ENCODE peak calls at places on chromosome 12, in seven cellular contexts. M is IMR-90, V is RWPE1, A is GM12865, B is Panc1, T is prostate gland, K is progenitor cell of endocrine pancreas. Z is an unnamed sample.

GRCh38 chr12:13957576-13957975 is 23.8 kb downstream of the GRIN2B start:
- DNase-seq in A (no peak), K (no peak), V (no peak), B (no peak), T (no peak), M (no peak), Z (no peak)

GRCh38 chr12:26810330-26810729 is 22.7 kb downstream of the ITPR2 start:
- DNase-seq in A (no peak), T (peak), V (peak), B (no peak), M (peak), K (no peak), Z (peak)

GRCh38 chr12:50103767-50104321 is at the start of gene GPD1:
- DNase-seq in K (peak), B (no peak), M (peak), V (peak), T (peak), A (no peak), Z (peak)

GRCh38 chr12:45726594-45727300 is 2.8 kb upstream of the ARID2 start:
- DNase-seq in K (peak), A (peak), M (peak), V (peak), B (no peak), T (peak), Z (peak)

GRCh38 chr12:108720757-108721514 is 10.4 kb downstream of the CORO1C start:
- DNase-seq in B (no peak), M (no peak), V (peak), T (no peak), K (no peak), A (no peak), Z (peak)

GRCh38 chr12:65720739-65721138 is 103.5 kb upstream of the HMGA2 start:
- DNase-seq in V (no peak), B (no peak), K (no peak), T (no peak), M (no peak), A (no peak), Z (no peak)

GRCh38 chr12:26198742-26199141 is 3.4 kb downstream of the SSPN start:
- DNase-seq in M (peak), B (no peak), T (no peak), V (no peak), K (no peak), A (no peak), Z (peak)

GRCh38 chr12:132904718-132905328 is 17.4 kb upstream of the CHFR start:
- DNase-seq in B (no peak), T (peak), M (no peak), V (peak), A (peak), K (peak), Z (no peak)

GRCh38 chr12:7460375-7461259 is 16.7 kb upstream of the CD163L1 start:
- DNase-seq in K (peak), M (peak), A (peak), T (peak), B (peak), V (peak), Z (peak)

GRCh38 chr12:20508362-20508761 is 140.0 kb downstream of the PDE3A start:
- DNase-seq in V (no peak), M (peak), K (no peak), A (no peak), B (no peak), T (no peak), Z (no peak)

GRCh38 chr12:10165421-10165820 is 6.5 kb downstream of the OLR1 start:
- DNase-seq in A (no peak), V (no peak), B (no peak), M (no peak), T (no peak), K (no peak), Z (no peak)

GRCh38 chr12:19836456-19836855 is 397.2 kb downstream of the AEBP2 start:
- DNase-seq in K (no peak), V (no peak), T (no peak), B (no peak), A (no peak), M (no peak), Z (no peak)

GRCh38 chr12:54991161-54991991 is 6.8 kb upstream of the TESPA1 start:
- DNase-seq in A (peak), K (no peak), V (no peak), M (no peak), T (no peak), B (no peak), Z (no peak)

GRCh38 chr12:130933269-130933995 is 20.3 kb upstream of the ADGRD1 start:
- DNase-seq in A (no peak), B (no peak), V (no peak), T (no peak), M (no peak), K (no peak), Z (no peak)

GRCh38 chr12:28771961-28772360 is 377.1 kb upstream of the FAR2 start:
- DNase-seq in T (no peak), V (no peak), A (no peak), K (no peak), B (no peak), M (no peak), Z (no peak)

GRCh38 chr12:129312048-129312447 is 458.8 kb downstream of the GLT1D1 start:
- DNase-seq in V (no peak), B (no peak), K (no peak), A (no peak), M (no peak), T (no peak), Z (no peak)

GRCh38 chr12:88993655-88994054 is 358.6 kb downstream of the DUSP6 start:
- DNase-seq in M (peak), V (peak), K (no peak), B (peak), A (peak), T (peak), Z (peak)

GRCh38 chr12:122862872-122863701 is 27.8 kb downstream of the HIP1R start:
- DNase-seq in T (peak), V (no peak), M (no peak), A (no peak), B (no peak), K (no peak), Z (no peak)

GRCh38 chr12:47035459-47035858 is 44.0 kb upstream of the PCED1B start:
- DNase-seq in V (no peak), B (no peak), M (no peak), K (no peak), A (no peak), T (no peak), Z (no peak)

GRCh38 chr12:64912501-64912900 is 88.1 kb downstream of the TBC1D30 start:
- DNase-seq in V (no peak), B (no peak), K (no peak), T (no peak), M (peak), A (no peak), Z (peak)

GRCh38 chr12:108477055-108477880 is 37.8 kb upstream of the FICD start:
- DNase-seq in A (no peak), B (no peak), V (no peak), M (no peak), T (no peak), K (no peak), Z (no peak)

GRCh38 chr12:6276247-6276887 is 34.1 kb upstream of the PLEKHG6 start:
- DNase-seq in M (no peak), A (no peak), K (no peak), V (no peak), T (no peak), B (no peak), Z (no peak)

GRCh38 chr12:88720231-88720630 is 140.0 kb upstream of the KITLG start:
- DNase-seq in A (no peak), M (no peak), K (no peak), V (no peak), B (no peak), T (no peak), Z (no peak)

GRCh38 chr12:6069452-6070093 is 54.9 kb downstream of the VWF start:
- DNase-seq in T (no peak), A (no peak), M (peak), B (no peak), K (no peak), V (peak), Z (peak)

GRCh38 chr12:131105736-131106356 is 152.1 kb downstream of the ADGRD1 start:
- DNase-seq in K (no peak), B (no peak), T (no peak), A (peak), M (no peak), V (no peak), Z (no peak)

GRCh38 chr12:53623986-53624385 is 2.2 kb downstream of the ATF7 start:
- DNase-seq in M (peak), T (peak), B (no peak), K (no peak), V (no peak), A (no peak), Z (peak)

GRCh38 chr12:72872488-72872887 is 600.3 kb downstream of the TRHDE start:
- DNase-seq in M (no peak), V (no peak), A (no peak), B (no peak), T (no peak), K (no peak), Z (no peak)

GRCh38 chr12:46516238-46516932 is 143.8 kb upstream of the SLC38A2 start:
- DNase-seq in K (no peak), T (no peak), B (no peak), M (no peak), A (no peak), V (no peak), Z (no peak)

GRCh38 chr12:112945515-112945914 is 7.2 kb downstream of the OAS3 start:
- DNase-seq in K (no peak), T (no peak), A (no peak), V (no peak), B (no peak), M (no peak), Z (no peak)

GRCh38 chr12:90321369-90321768 is 612.7 kb upstream of the ATP2B1 start:
- DNase-seq in B (no peak), K (no peak), M (no peak), V (no peak), A (no peak), T (no peak), Z (no peak)

GRCh38 chr12:8018666-8019581 is 13.6 kb upstream of the FOXJ2 start:
- DNase-seq in B (no peak), V (no peak), M (no peak), T (no peak), K (peak), A (peak), Z (no peak)

GRCh38 chr12:104055686-104056388 is 5.8 kb upstream of the GLT8D2 start:
- DNase-seq in B (no peak), A (no peak), K (no peak), T (no peak), M (peak), V (no peak), Z (peak)

GRCh38 chr12:49521391-49521790 is 17.4 kb upstream of the KCNH3 start:
- DNase-seq in A (no peak), V (no peak), K (no peak), T (no peak), B (no peak), M (no peak), Z (no peak)

GRCh38 chr12:66813137-66813867 is 134.4 kb upstream of the GRIP1 start:
- DNase-seq in M (no peak), K (no peak), V (peak), B (no peak), A (no peak), T (no peak), Z (no peak)

GRCh38 chr12:92717202-92717601 is 14.4 kb downstream of the PLEKHG7 start:
- DNase-seq in A (no peak), K (no peak), M (peak), B (no peak), V (peak), T (no peak), Z (peak)
- TF ChIP-seq CTCF in A (no peak), K (no peak), M (peak), B (no peak), V (no peak), T (peak), Z (peak)

GRCh38 chr12:1630081-1630826 is 1.2 kb downstream of the WNT5B start:
- DNase-seq in B (no peak), M (no peak), T (peak), V (no peak), A (no peak), K (no peak), Z (no peak)
- TF ChIP-seq CTCF in B (no peak), M (no peak), T (peak), V (no peak), A (peak), K (peak), Z (no peak)

GRCh38 chr12:111035578-111036301 is 115.4 kb upstream of the MYL2 start:
- DNase-seq in A (no peak), T (peak), V (no peak), K (no peak), B (no peak), M (no peak), Z (no peak)

GRCh38 chr12:111031956-111032919 is 111.9 kb upstream of the MYL2 start:
- DNase-seq in K (no peak), A (no peak), M (no peak), B (no peak), T (no peak), V (no peak), Z (no peak)

GRCh38 chr12:111034148-111034910 is 114.0 kb upstream of the MYL2 start:
- DNase-seq in B (no peak), A (no peak), K (peak), V (no peak), M (no peak), T (peak), Z (no peak)

GRCh38 chr12:111034911-111035577 is 114.7 kb upstream of the MYL2 start:
- DNase-seq in K (peak), V (no peak), T (no peak), A (no peak), B (no peak), M (no peak), Z (no peak)

GRCh38 chr12:111033281-111034147 is 113.1 kb upstream of the MYL2 start:
- DNase-seq in B (no peak), T (peak), K (peak), V (no peak), A (no peak), M (no peak), Z (no peak)
- TF ChIP-seq CTCF in B (peak), T (peak), K (peak), V (peak), A (peak), M (no peak), Z (no peak)

DNA sequence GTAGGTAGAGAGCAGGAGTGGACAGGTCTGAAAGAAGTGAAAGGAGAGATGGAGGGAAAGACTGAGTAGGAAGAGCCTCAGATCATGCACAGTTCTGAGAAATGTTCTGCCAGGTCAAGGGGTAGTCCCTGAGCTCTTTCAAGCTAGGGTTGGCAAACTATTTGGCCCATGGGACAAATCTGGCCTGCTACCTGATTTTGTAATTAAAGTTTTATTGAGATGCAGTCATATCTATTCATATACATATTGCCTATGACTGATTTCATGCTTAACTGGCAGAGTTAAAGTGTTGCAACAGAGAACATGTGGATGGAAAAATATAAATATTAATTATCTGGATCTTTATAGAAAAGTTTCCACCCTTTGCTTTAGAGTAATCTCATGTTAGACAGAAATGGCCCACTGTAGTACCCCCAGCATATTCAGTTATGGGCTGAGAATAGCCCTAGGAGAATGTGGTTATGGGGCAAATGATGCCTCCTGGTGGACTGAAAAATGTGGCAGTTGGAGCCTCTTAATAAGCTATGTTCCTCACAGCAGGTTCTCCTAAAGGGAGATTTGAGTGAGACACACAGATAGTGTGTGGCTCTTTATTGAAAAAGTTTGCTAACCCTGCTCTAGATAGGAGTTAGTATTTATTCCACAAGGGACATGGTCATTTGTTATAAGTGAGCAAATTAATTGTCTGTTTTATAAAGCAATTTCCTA is 476.9 kb downstream of the LRIG3 start:
- DNase-seq in A (peak), K (no peak), T (no peak), M (peak), V (peak), B (no peak), Z (peak)
- TF ChIP-seq CTCF in A (peak), K (peak), T (no peak), M (peak), V (no peak), B (peak), Z (peak)

DNA sequence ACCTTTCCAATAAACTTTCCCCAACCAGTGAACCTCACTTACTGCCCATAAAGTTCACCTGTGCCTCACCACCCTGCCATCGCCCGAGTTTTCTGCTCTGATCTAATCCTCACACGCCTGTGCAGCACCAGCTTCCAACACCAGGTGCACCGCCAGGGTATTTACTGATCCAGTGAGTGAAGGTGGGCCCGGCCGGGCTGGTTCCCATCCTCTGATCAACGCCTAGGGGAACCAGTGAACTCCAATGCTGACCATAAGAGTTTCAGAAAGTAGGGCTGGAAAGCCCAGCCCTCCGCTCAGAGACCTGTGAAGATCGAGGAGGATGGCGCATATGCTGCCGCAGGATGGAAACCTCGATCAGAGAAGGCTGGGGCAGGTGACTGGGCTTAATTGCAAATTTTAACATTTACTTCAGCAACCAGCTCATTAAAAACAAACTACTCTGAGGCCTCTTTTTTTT is 685 bp upstream of the MYL6B start:
- DNase-seq in K (no peak), M (no peak), V (peak), A (peak), T (peak), B (peak), Z (no peak)
- TF ChIP-seq CTCF in K (peak), M (peak), V (peak), A (peak), T (peak), B (no peak), Z (peak)

GRCh38 chr12:30989754-30990153 is 63.2 kb downstream of the TSPAN11 start:
- DNase-seq in V (no peak), A (peak), B (no peak), M (no peak), K (no peak), T (peak), Z (no peak)
- TF ChIP-seq CTCF in V (no peak), A (peak), B (no peak), M (no peak), K (peak), T (peak), Z (no peak)

GRCh38 chr12:118058227-118058626 is 2.8 kb downstream of the WSB2 start:
- DNase-seq in T (no peak), A (no peak), V (no peak), M (no peak), K (no peak), B (no peak), Z (no peak)

GRCh38 chr12:118052324-118053070 is 8.5 kb downstream of the WSB2 start:
- DNase-seq in V (peak), A (no peak), T (peak), B (peak), M (peak), K (no peak), Z (peak)

GRCh38 chr12:118053071-118053985 is 7.7 kb downstream of the WSB2 start:
- DNase-seq in T (no peak), V (no peak), M (peak), K (no peak), A (no peak), B (no peak), Z (no peak)

GRCh38 chr12:118055865-118056773 is 4.9 kb downstream of the WSB2 start:
- DNase-seq in A (no peak), V (no peak), T (peak), B (no peak), K (no peak), M (peak), Z (no peak)

DNA sequence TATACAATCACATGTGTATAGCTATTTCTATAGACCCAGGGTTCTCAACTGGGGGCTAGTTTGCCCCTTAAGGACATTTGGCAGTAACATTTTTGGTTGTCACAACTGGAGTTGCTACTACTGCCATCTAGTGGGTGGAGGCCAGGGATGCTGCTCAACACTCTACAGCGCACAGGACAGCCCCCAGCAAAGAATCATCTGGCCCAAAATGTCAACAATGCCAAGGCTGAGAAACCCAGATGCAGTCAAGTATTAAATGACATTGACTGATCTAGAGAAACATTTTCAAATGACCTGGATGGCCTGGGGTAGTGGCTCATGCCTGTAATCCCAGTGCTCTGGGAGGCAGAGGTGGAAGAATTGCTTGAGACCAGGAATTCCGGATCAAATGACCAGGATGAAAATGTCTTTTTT is 5.8 kb downstream of the WSB2 start:
- DNase-seq in T (no peak), K (no peak), B (no peak), A (peak), V (no peak), M (peak), Z (no peak)
- TF ChIP-seq CTCF in T (peak), K (peak), B (peak), A (peak), V (peak), M (peak), Z (peak)

GRCh38 chr12:121581681-121582439 is 1.0 kb upstream of the KDM2B start:
- DNase-seq in A (no peak), K (no peak), M (peak), B (no peak), T (no peak), V (no peak), Z (peak)
- TF ChIP-seq CTCF in A (no peak), K (no peak), M (peak), B (no peak), T (no peak), V (no peak), Z (no peak)

DNA sequence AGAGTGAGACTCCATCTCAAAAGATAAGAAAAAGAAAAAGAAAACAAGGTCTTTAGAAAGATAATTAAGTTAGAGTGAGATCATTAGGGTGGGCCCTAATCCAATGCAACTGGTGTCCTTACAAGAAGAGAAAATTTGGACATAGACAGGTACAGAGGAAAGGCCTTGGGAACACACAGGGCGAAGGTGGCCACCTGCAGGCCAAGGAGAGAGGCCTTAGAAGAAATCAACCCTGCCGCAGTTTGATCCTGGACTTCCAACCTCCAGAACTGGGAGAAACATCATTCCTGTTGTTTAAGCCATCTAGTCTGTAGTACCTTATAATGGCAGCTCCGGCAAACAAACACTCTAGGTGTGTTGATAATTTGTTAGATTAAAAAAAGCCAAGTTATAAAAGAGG is 491.9 kb downstream of the MED13L start:
- DNase-seq in A (no peak), V (no peak), M (no peak), T (no peak), K (no peak), B (no peak), Z (no peak)
- TF ChIP-seq CTCF in A (no peak), V (no peak), M (no peak), T (no peak), K (no peak), B (peak), Z (no peak)

GRCh38 chr12:98951401-98951800 is 306.3 kb downstream of the APAF1 start:
- DNase-seq in V (no peak), A (no peak), K (no peak), T (no peak), M (no peak), B (no peak), Z (no peak)

GRCh38 chr12:98954506-98954905 is 309.4 kb downstream of the APAF1 start:
- DNase-seq in A (no peak), K (no peak), T (no peak), B (no peak), M (no peak), V (no peak), Z (no peak)

GRCh38 chr12:98955284-98955683 is 310.2 kb downstream of the APAF1 start:
- DNase-seq in T (no peak), B (no peak), M (peak), V (peak), A (peak), K (no peak), Z (peak)
- TF ChIP-seq CTCF in T (no peak), B (peak), M (peak), V (no peak), A (peak), K (peak), Z (peak)